ENCODE peak calls at places on chromosomes 12 and 14, in eight cellular contexts. One of them, this sample, is unnamed.

GRCh38 chr12:57240069-57240921 is 10.7 kb downstream of the STAC3 start:
- DNase-seq in GM23338: peak; percentile 67
- DNase-seq in A549: no peak
- DNase-seq in Panc1: no peak
- DNase-seq in HCT116: peak; percentile 47
- DNase-seq in HepG2: no peak
- DNase-seq in SK-N-SH: peak; percentile 80
- DNase-seq in K562: peak; percentile 72
- DNase-seq in this sample: peak; percentile 66

GRCh38 chr14:31965735-31966598 is 111.1 kb upstream of the ARHGAP5 start:
- DNase-seq in A549: no peak
- DNase-seq in HepG2: peak; percentile 96
- DNase-seq in GM23338: no peak
- DNase-seq in Panc1: no peak
- DNase-seq in HCT116: no peak
- DNase-seq in SK-N-SH: no peak
- DNase-seq in K562: peak; percentile 60
- DNase-seq in this sample: no peak

GRCh38 chr14:24443053-24443683 is 592 bp upstream of the SDR39U1 start:
- DNase-seq in A549: no peak
- DNase-seq in Panc1: no peak
- DNase-seq in K562: no peak
- DNase-seq in HepG2: no peak
- DNase-seq in SK-N-SH: no peak
- DNase-seq in GM23338: no peak
- DNase-seq in HCT116: no peak
- DNase-seq in this sample: no peak

GRCh38 chr14:69289811-69290520 is 30.0 kb downstream of the GALNT16 start:
- DNase-seq in HepG2: no peak
- DNase-seq in Panc1: no peak
- DNase-seq in A549: no peak
- DNase-seq in SK-N-SH: no peak
- DNase-seq in HCT116: no peak
- DNase-seq in K562: no peak
- DNase-seq in GM23338: no peak
- DNase-seq in this sample: no peak

GRCh38 chr12:111186347-111186746 is 182.5 kb downstream of the PHETA1 start:
- DNase-seq in K562: no peak
- DNase-seq in HepG2: no peak
- DNase-seq in Panc1: no peak
- DNase-seq in GM23338: no peak
- DNase-seq in A549: no peak
- DNase-seq in HCT116: no peak
- DNase-seq in SK-N-SH: no peak
- DNase-seq in this sample: no peak

GRCh38 chr14:89240414-89240813 is 176.6 kb downstream of the FOXN3 start:
- DNase-seq in K562: no peak
- DNase-seq in HepG2: no peak
- DNase-seq in Panc1: no peak
- DNase-seq in A549: no peak
- DNase-seq in HCT116: no peak
- DNase-seq in GM23338: no peak
- DNase-seq in SK-N-SH: no peak
- DNase-seq in this sample: no peak

GRCh38 chr14:39977198-39977597 is 545.0 kb upstream of the FBXO33 start:
- DNase-seq in GM23338: no peak
- DNase-seq in Panc1: no peak
- DNase-seq in A549: no peak
- DNase-seq in HepG2: no peak
- DNase-seq in HCT116: no peak
- DNase-seq in SK-N-SH: no peak
- DNase-seq in K562: no peak
- DNase-seq in this sample: no peak

GRCh38 chr12:107385518-107385917 is 292.2 kb upstream of the CRY1 start:
- DNase-seq in SK-N-SH: no peak
- DNase-seq in Panc1: no peak
- DNase-seq in GM23338: peak; percentile 24
- DNase-seq in K562: no peak
- DNase-seq in HepG2: no peak
- DNase-seq in A549: no peak
- DNase-seq in HCT116: no peak
- DNase-seq in this sample: no peak

GRCh38 chr12:16604853-16605252 is 1.1 kb downstream of the LMO3 start:
- DNase-seq in HCT116: no peak
- DNase-seq in GM23338: peak; percentile 53
- DNase-seq in Panc1: no peak
- DNase-seq in HepG2: no peak
- DNase-seq in K562: no peak
- DNase-seq in A549: no peak
- DNase-seq in SK-N-SH: peak; percentile 20
- DNase-seq in this sample: no peak

GRCh38 chr14:73789996-73790581 is 61.5 kb upstream of the PTGR2 start:
- DNase-seq in SK-N-SH: no peak
- DNase-seq in HepG2: no peak
- DNase-seq in K562: no peak
- DNase-seq in GM23338: no peak
- DNase-seq in Panc1: no peak
- DNase-seq in A549: no peak
- DNase-seq in HCT116: no peak
- DNase-seq in this sample: no peak

GRCh38 chr14:98168196-98168985 is 1103.6 kb downstream of the BCL11B start:
- DNase-seq in K562: no peak
- DNase-seq in GM23338: no peak
- DNase-seq in A549: no peak
- DNase-seq in HCT116: no peak
- DNase-seq in Panc1: no peak
- DNase-seq in SK-N-SH: no peak
- DNase-seq in HepG2: no peak
- DNase-seq in this sample: no peak

GRCh38 chr14:79951572-79951971 is 259.7 kb downstream of the DIO2 start:
- DNase-seq in Panc1: no peak
- DNase-seq in HepG2: no peak
- DNase-seq in HCT116: no peak
- DNase-seq in SK-N-SH: no peak
- DNase-seq in A549: no peak
- DNase-seq in K562: no peak
- DNase-seq in GM23338: no peak
- DNase-seq in this sample: no peak

GRCh38 chr12:109768901-109769670 is 55.5 kb downstream of the FAM222A start:
- DNase-seq in A549: no peak
- DNase-seq in GM23338: no peak
- DNase-seq in K562: no peak
- DNase-seq in SK-N-SH: peak; percentile 58
- DNase-seq in HepG2: no peak
- DNase-seq in HCT116: no peak
- DNase-seq in Panc1: no peak
- DNase-seq in this sample: no peak

GRCh38 chr12:120990487-120991055 is 12.2 kb downstream of the HNF1A start:
- DNase-seq in K562: no peak
- DNase-seq in HCT116: no peak
- DNase-seq in HepG2: no peak
- DNase-seq in GM23338: no peak
- DNase-seq in Panc1: no peak
- DNase-seq in A549: no peak
- DNase-seq in SK-N-SH: no peak
- DNase-seq in this sample: no peak

GRCh38 chr14:51168220-51168613 is 71.8 kb upstream of the TMX1 start:
- DNase-seq in GM23338: no peak
- DNase-seq in K562: no peak
- DNase-seq in A549: no peak
- DNase-seq in Panc1: no peak
- DNase-seq in HCT116: no peak
- DNase-seq in HepG2: no peak
- DNase-seq in SK-N-SH: no peak
- DNase-seq in this sample: no peak

GRCh38 chr14:68842298-68842697 is 49.4 kb upstream of the ZFP36L1 start:
- DNase-seq in SK-N-SH: no peak
- DNase-seq in GM23338: no peak
- DNase-seq in A549: no peak
- DNase-seq in HepG2: no peak
- DNase-seq in HCT116: no peak
- DNase-seq in K562: no peak
- DNase-seq in Panc1: no peak
- DNase-seq in this sample: no peak

GRCh38 chr12:99983721-99984258 is 946 bp downstream of the ANKS1B start:
- DNase-seq in SK-N-SH: peak; percentile 52
- DNase-seq in HCT116: no peak
- DNase-seq in A549: no peak
- DNase-seq in Panc1: no peak
- DNase-seq in K562: no peak
- DNase-seq in HepG2: no peak
- DNase-seq in GM23338: no peak
- DNase-seq in this sample: no peak

GRCh38 chr14:37602605-37603453 is 7.4 kb downstream of the TTC6 start:
- DNase-seq in K562: no peak
- DNase-seq in Panc1: no peak
- DNase-seq in A549: no peak
- DNase-seq in HepG2: peak; percentile 98
- DNase-seq in SK-N-SH: no peak
- DNase-seq in HCT116: no peak
- DNase-seq in GM23338: no peak
- DNase-seq in this sample: no peak

GRCh38 chr12:83826112-83826511 is 1086.5 kb downstream of the SLC6A15 start:
- DNase-seq in Panc1: peak; percentile 15
- DNase-seq in HCT116: peak; percentile 22
- DNase-seq in A549: no peak
- DNase-seq in K562: peak; percentile 6
- DNase-seq in SK-N-SH: peak; percentile 13
- DNase-seq in GM23338: peak; percentile 76
- DNase-seq in HepG2: no peak
- DNase-seq in this sample: peak; percentile 36

GRCh38 chr14:56896231-56896630 is 86.0 kb upstream of the OTX2 start:
- DNase-seq in K562: no peak
- DNase-seq in SK-N-SH: no peak
- DNase-seq in HCT116: no peak
- DNase-seq in HepG2: no peak
- DNase-seq in GM23338: no peak
- DNase-seq in A549: no peak
- DNase-seq in Panc1: no peak
- DNase-seq in this sample: no peak

GRCh38 chr12:94405378-94406116 is 54.1 kb downstream of the CEP83 start:
- DNase-seq in SK-N-SH: no peak
- DNase-seq in Panc1: no peak
- DNase-seq in A549: no peak
- DNase-seq in K562: no peak
- DNase-seq in GM23338: no peak
- DNase-seq in HCT116: no peak
- DNase-seq in HepG2: no peak
- DNase-seq in this sample: no peak

DNA sequence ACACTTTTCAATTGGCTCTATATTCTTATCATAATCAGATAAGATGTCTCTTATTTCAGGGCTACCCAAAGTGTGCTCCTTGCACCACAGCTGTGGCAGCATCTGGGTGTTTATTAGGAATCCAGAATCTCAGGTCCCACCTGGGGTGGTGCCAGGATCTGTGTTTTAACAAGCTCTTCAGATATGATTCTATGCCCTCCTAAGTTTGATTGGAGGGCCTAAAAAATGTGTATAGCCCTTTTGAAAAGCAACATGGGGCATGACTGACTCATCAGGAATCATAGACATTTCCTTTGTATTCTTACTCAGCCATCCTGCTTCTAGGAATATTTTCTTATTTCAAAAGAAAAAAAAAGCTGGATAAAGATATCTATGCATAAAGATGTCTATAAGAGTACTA is 103.1 kb downstream of the HELB start:
- DNase-seq in HepG2: no peak
- DNase-seq in A549: no peak
- DNase-seq in SK-N-SH: no peak
- DNase-seq in GM23338: no peak
- DNase-seq in Panc1: no peak
- DNase-seq in K562: no peak
- DNase-seq in HCT116: no peak
- DNase-seq in this sample: no peak
- TF ChIP-seq REST in HepG2: no peak
- TF ChIP-seq REST in A549: no peak
- TF ChIP-seq REST in SK-N-SH: no peak
- TF ChIP-seq REST in GM23338: no peak
- TF ChIP-seq REST in Panc1: no peak
- TF ChIP-seq REST in K562: no peak
- TF ChIP-seq REST in HCT116: no peak
- TF ChIP-seq REST in this sample: no peak

GRCh38 chr14:96126339-96126770 is 78.3 kb upstream of the BDKRB2 start:
- DNase-seq in K562: no peak
- DNase-seq in HCT116: no peak
- DNase-seq in SK-N-SH: no peak
- DNase-seq in HepG2: no peak
- DNase-seq in GM23338: no peak
- DNase-seq in Panc1: no peak
- DNase-seq in A549: no peak
- DNase-seq in this sample: peak; percentile 23
- TF ChIP-seq REST in K562: no peak
- TF ChIP-seq REST in HCT116: no peak
- TF ChIP-seq REST in SK-N-SH: no peak
- TF ChIP-seq REST in HepG2: no peak
- TF ChIP-seq REST in GM23338: no peak
- TF ChIP-seq REST in Panc1: no peak
- TF ChIP-seq REST in A549: no peak
- TF ChIP-seq REST in this sample: no peak

GRCh38 chr14:105534586-105534985 is 8.2 kb downstream of the TMEM121 start:
- DNase-seq in Panc1: no peak
- DNase-seq in HepG2: no peak
- DNase-seq in K562: no peak
- DNase-seq in A549: no peak
- DNase-seq in GM23338: no peak
- DNase-seq in SK-N-SH: peak; percentile 26
- DNase-seq in HCT116: no peak
- DNase-seq in this sample: no peak

GRCh38 chr14:105533811-105534498 is 7.6 kb downstream of the TMEM121 start:
- DNase-seq in SK-N-SH: no peak
- DNase-seq in Panc1: no peak
- DNase-seq in A549: no peak
- DNase-seq in K562: no peak
- DNase-seq in HCT116: no peak
- DNase-seq in GM23338: no peak
- DNase-seq in HepG2: no peak
- DNase-seq in this sample: no peak

GRCh38 chr14:105536691-105537579 is 10.6 kb downstream of the TMEM121 start:
- DNase-seq in SK-N-SH: peak; percentile 29
- DNase-seq in K562: no peak
- DNase-seq in Panc1: no peak
- DNase-seq in A549: no peak
- DNase-seq in GM23338: no peak
- DNase-seq in HCT116: no peak
- DNase-seq in HepG2: no peak
- DNase-seq in this sample: no peak

GRCh38 chr14:105537580-105538474 is 11.4 kb downstream of the TMEM121 start:
- DNase-seq in K562: peak; percentile 60
- DNase-seq in HCT116: no peak
- DNase-seq in HepG2: no peak
- DNase-seq in GM23338: peak; percentile 51
- DNase-seq in A549: peak; percentile 77
- DNase-seq in SK-N-SH: peak; percentile 95
- DNase-seq in Panc1: no peak
- DNase-seq in this sample: no peak

GRCh38 chr14:105536051-105536450 is 9.7 kb downstream of the TMEM121 start:
- DNase-seq in SK-N-SH: peak; percentile 20
- DNase-seq in HCT116: no peak
- DNase-seq in GM23338: no peak
- DNase-seq in K562: no peak
- DNase-seq in Panc1: no peak
- DNase-seq in HepG2: no peak
- DNase-seq in A549: no peak
- DNase-seq in this sample: no peak
- TF ChIP-seq REST in SK-N-SH: no peak
- TF ChIP-seq REST in HCT116: no peak
- TF ChIP-seq REST in GM23338: no peak
- TF ChIP-seq REST in K562: no peak
- TF ChIP-seq REST in Panc1: no peak
- TF ChIP-seq REST in HepG2: no peak
- TF ChIP-seq REST in A549: no peak
- TF ChIP-seq REST in this sample: no peak

GRCh38 chr14:90454041-90455000 is 57.5 kb downstream of the CALM1 start:
- DNase-seq in HCT116: peak; percentile 57
- DNase-seq in HepG2: peak; percentile 33
- DNase-seq in GM23338: peak; percentile 98
- DNase-seq in SK-N-SH: peak; percentile 95
- DNase-seq in A549: peak; percentile 67
- DNase-seq in Panc1: no peak
- DNase-seq in K562: peak; percentile 76
- DNase-seq in this sample: no peak
- TF ChIP-seq REST in HCT116: no peak
- TF ChIP-seq REST in HepG2: no peak
- TF ChIP-seq REST in GM23338: no peak
- TF ChIP-seq REST in SK-N-SH: no peak
- TF ChIP-seq REST in A549: no peak
- TF ChIP-seq REST in Panc1: no peak
- TF ChIP-seq REST in K562: no peak
- TF ChIP-seq REST in this sample: no peak